ENCODE peak calls at places on chromosomes 7 and 10, in ten cellular contexts. F is sigmoid colon; H is lower lobe of right lung; G is CD8-positive, alpha-beta T cell; K is WERI-Rb-1; N is esophagus muscularis mucosa; V is PC-9; T is pancreas; E is adrenal gland; P is GM23338. Y is an unnamed sample.

GRCh38 chr7:121609208-121609607 is 213.1 kb upstream of the FAM3C start:
- DNase-seq in V (no peak), P (no peak), K (no peak), G (no peak), N (no peak), E (no peak), T (no peak), F (no peak), H (no peak), Y (no peak)

GRCh38 chr10:99365311-99365710 is 36.2 kb downstream of the CNNM1 start:
- DNase-seq in E (no peak), T (no peak), F (no peak), G (no peak), H (no peak), K (no peak), N (no peak), V (no peak), P (no peak), Y (no peak)

GRCh38 chr10:22722770-22723169 is 8.4 kb upstream of the PIP4K2A start:
- DNase-seq in K (no peak), E (no peak), F (no peak), G (no peak), H (no peak), T (no peak), N (no peak), P (no peak), V (no peak), Y (no peak)

GRCh38 chr10:533611-534566 is 155.6 kb downstream of the DIP2C start:
- DNase-seq in V (no peak), T (no peak), N (no peak), E (no peak), P (no peak), H (no peak), F (peak), G (no peak), K (no peak), Y (no peak)

GRCh38 chr10:112603062-112603461 is 156.0 kb downstream of the VTI1A start:
- DNase-seq in P (no peak), K (no peak), G (no peak), H (no peak), E (no peak), F (no peak), N (no peak), T (no peak), V (no peak), Y (no peak)

GRCh38 chr10:93026072-93026471 is 34.5 kb upstream of the CYP26C1 start:
- DNase-seq in E (no peak), V (no peak), H (no peak), F (no peak), G (no peak), K (no peak), T (no peak), N (no peak), P (no peak), Y (no peak)

GRCh38 chr10:59181668-59182067 is 5.2 kb downstream of the PHYHIPL start:
- DNase-seq in T (peak), E (no peak), K (peak), N (no peak), V (no peak), G (no peak), F (no peak), P (peak), H (no peak), Y (no peak)

GRCh38 chr7:27611043-27611442 is 51.6 kb downstream of the HIBADH start:
- DNase-seq in K (no peak), G (no peak), N (no peak), E (no peak), F (no peak), H (no peak), P (no peak), T (no peak), V (peak), Y (no peak)

GRCh38 chr7:70634610-70635068 is 497.3 kb upstream of the GALNT17 start:
- DNase-seq in V (no peak), H (no peak), P (no peak), G (no peak), T (no peak), F (no peak), K (no peak), N (no peak), E (no peak), Y (no peak)

GRCh38 chr7:45217358-45217757 is 59.8 kb downstream of the RAMP3 start:
- DNase-seq in P (no peak), V (no peak), K (peak), E (peak), H (no peak), T (no peak), N (no peak), G (no peak), F (no peak), Y (no peak)

GRCh38 chr10:103680869-103681236 is 174.5 kb downstream of the SH3PXD2A start:
- DNase-seq in V (no peak), E (no peak), H (no peak), F (no peak), K (no peak), T (no peak), G (no peak), N (no peak), P (no peak), Y (no peak)

GRCh38 chr7:149569025-149569725 is 71.6 kb upstream of the ZNF746 start:
- DNase-seq in V (no peak), T (no peak), F (no peak), E (no peak), H (no peak), G (no peak), K (no peak), N (peak), P (peak), Y (no peak)

GRCh38 chr7:3063016-3063753 is 19.5 kb upstream of the CARD11 start:
- DNase-seq in K (no peak), V (no peak), P (no peak), E (no peak), H (no peak), G (peak), T (no peak), F (no peak), N (no peak), Y (no peak)

GRCh38 chr10:7458554-7458953 is 47.7 kb upstream of the SFMBT2 start:
- DNase-seq in T (no peak), G (no peak), V (no peak), P (no peak), E (no peak), F (no peak), H (no peak), K (no peak), N (no peak), Y (no peak)

GRCh38 chr10:46325021-46325420 is 38.2 kb downstream of the ANTXRL start:
- DNase-seq in T (no peak), E (no peak), H (no peak), K (no peak), N (no peak), V (no peak), F (no peak), P (peak), G (no peak), Y (no peak)

GRCh38 chr7:27156508-27156898 is at the start of gene HOXA7:
- DNase-seq in H (no peak), G (no peak), E (peak), V (no peak), N (no peak), K (peak), T (no peak), P (peak), F (peak), Y (no peak)

GRCh38 chr10:60495357-60495756 is 105.7 kb upstream of the ANK3 start:
- DNase-seq in N (no peak), P (no peak), V (no peak), T (no peak), K (no peak), G (no peak), E (no peak), F (no peak), H (no peak), Y (no peak)

GRCh38 chr10:97858001-97858439 is 8.4 kb downstream of the GOLGA7B start:
- DNase-seq in P (no peak), V (peak), E (no peak), N (no peak), F (no peak), H (no peak), K (no peak), T (no peak), G (no peak), Y (no peak)

GRCh38 chr7:28136420-28136819 is 44.2 kb downstream of the JAZF1 start:
- DNase-seq in P (no peak), F (no peak), H (no peak), K (no peak), V (no peak), G (no peak), N (no peak), E (no peak), T (no peak), Y (no peak)

GRCh38 chr7:75639893-75640600 is 98.7 kb downstream of the HIP1 start:
- DNase-seq in F (no peak), N (no peak), P (no peak), H (no peak), E (no peak), K (peak), V (no peak), T (no peak), G (no peak), Y (no peak)

GRCh38 chr7:74272305-74273038 is 16.7 kb upstream of the CLIP2 start:
- DNase-seq in G (no peak), V (peak), K (no peak), T (peak), N (peak), P (peak), F (peak), E (peak), H (peak), Y (peak)

GRCh38 chr10:79324032-79324695 is 23.1 kb upstream of the PPIF start:
- DNase-seq in N (no peak), P (no peak), T (no peak), G (no peak), V (no peak), K (no peak), F (no peak), E (no peak), H (peak), Y (no peak)

GRCh38 chr7:252216-252965 is 37.6 kb upstream of the FOXL3 start:
- DNase-seq in H (no peak), E (no peak), P (no peak), V (no peak), T (no peak), F (no peak), K (no peak), G (no peak), N (no peak), Y (no peak)

GRCh38 chr10:31749981-31750850 is 178.4 kb downstream of the ARHGAP12 start:
- DNase-seq in V (no peak), G (no peak), P (no peak), T (peak), N (no peak), H (no peak), K (peak), E (peak), F (peak), Y (no peak)

GRCh38 chr10:33289776-33290175 is 44.7 kb downstream of the NRP1 start:
- DNase-seq in F (no peak), H (no peak), V (no peak), N (no peak), T (no peak), K (no peak), G (no peak), E (no peak), P (no peak), Y (no peak)

GRCh38 chr10:6514180-6514579 is 65.9 kb downstream of the PRKCQ start:
- DNase-seq in E (no peak), V (no peak), N (peak), T (no peak), K (no peak), G (no peak), F (no peak), H (no peak), P (no peak), Y (no peak)

GRCh38 chr7:15571303-15571878 is 9.6 kb upstream of the AGMO start:
- DNase-seq in K (no peak), V (no peak), E (no peak), T (no peak), H (no peak), G (no peak), P (no peak), F (no peak), N (no peak), Y (no peak)

GRCh38 chr10:6151087-6151977 is 51.4 kb upstream of the PFKFB3 start:
- DNase-seq in P (peak), K (peak), G (no peak), F (peak), E (peak), T (peak), H (peak), V (no peak), N (no peak), Y (no peak)

GRCh38 chr10:96863922-96864543 is 31.9 kb downstream of the LCOR start:
- DNase-seq in E (no peak), V (peak), G (no peak), F (no peak), H (no peak), N (no peak), T (no peak), P (no peak), K (no peak), Y (no peak)

GRCh38 chr10:121454776-121455175 is 143.5 kb downstream of the FGFR2 start:
- DNase-seq in E (no peak), V (no peak), G (no peak), P (no peak), N (no peak), T (no peak), H (no peak), K (no peak), F (no peak), Y (no peak)

GRCh38 chr7:73342645-73343044 is 14.7 kb downstream of the FKBP6 start:
- DNase-seq in V (no peak), E (no peak), T (peak), P (peak), H (no peak), N (no peak), K (no peak), G (no peak), F (no peak), Y (no peak)

GRCh38 chr7:159197066-159197975 is 52.7 kb upstream of the VIPR2 start:
- DNase-seq in H (no peak), N (peak), P (peak), F (no peak), E (no peak), V (no peak), G (peak), K (no peak), T (no peak), Y (no peak)

GRCh38 chr10:133225707-133226191 is 4.3 kb upstream of the UTF1 start:
- DNase-seq in T (no peak), E (no peak), K (no peak), P (no peak), V (no peak), F (no peak), N (no peak), H (no peak), G (no peak), Y (no peak)

GRCh38 chr10:61779276-61779675 is 116.5 kb downstream of the CABCOCO1 start:
- DNase-seq in E (no peak), N (no peak), P (no peak), K (no peak), H (no peak), F (no peak), V (no peak), G (no peak), T (no peak), Y (no peak)

GRCh38 chr10:133019191-133019590 is 68.5 kb upstream of the ADGRA1 start:
- DNase-seq in N (no peak), T (no peak), F (no peak), P (no peak), K (no peak), V (no peak), H (no peak), E (no peak), G (no peak), Y (no peak)

GRCh38 chr10:9016930-9017329 is 962.4 kb downstream of the GATA3 start:
- DNase-seq in F (no peak), N (no peak), V (no peak), H (no peak), P (no peak), K (no peak), G (no peak), E (no peak), T (no peak), Y (no peak)

GRCh38 chr10:50622497-50623298 is 1.1 kb downstream of the SGMS1 start:
- DNase-seq in V (no peak), N (no peak), E (peak), K (peak), G (peak), F (peak), T (peak), P (peak), H (peak), Y (peak)

GRCh38 chr10:122034149-122034756 is 45.3 kb downstream of the TACC2 start:
- DNase-seq in G (no peak), F (no peak), V (peak), N (no peak), T (no peak), P (no peak), K (no peak), H (no peak), E (no peak), Y (no peak)

GRCh38 chr10:57338823-57339558 is 928.7 kb downstream of the IPMK start:
- DNase-seq in E (no peak), V (peak), P (peak), G (no peak), T (no peak), F (no peak), K (no peak), H (no peak), N (no peak), Y (no peak)

DNA sequence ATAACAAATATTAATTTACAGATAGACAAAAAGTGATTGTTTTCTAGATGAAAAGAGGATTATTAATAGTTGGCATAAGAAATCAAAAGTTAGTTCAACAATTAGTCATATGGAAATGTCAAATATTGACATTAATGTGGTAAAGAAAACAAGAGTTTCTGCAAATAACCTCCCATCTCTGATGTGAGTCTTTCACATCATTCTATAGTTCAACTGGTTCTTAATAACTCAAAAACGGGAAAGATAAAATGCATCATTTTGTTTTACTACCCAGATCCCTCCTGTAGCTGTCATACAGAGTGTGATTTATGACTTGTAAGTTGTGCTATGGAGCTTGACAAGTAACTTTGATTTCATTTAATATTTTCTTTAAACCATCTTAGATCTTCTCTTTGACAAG is 594.8 kb downstream of the ZWINT start:
- DNase-seq in P (no peak), G (no peak), E (no peak), T (no peak), N (no peak), V (no peak), F (no peak), K (no peak), H (no peak), Y (no peak)
- H3K4me3 ChIP-seq in P (no peak), G (no peak), E (no peak), T (no peak), N (no peak), V (no peak), F (no peak), K (no peak), H (no peak), Y (no peak)

DNA sequence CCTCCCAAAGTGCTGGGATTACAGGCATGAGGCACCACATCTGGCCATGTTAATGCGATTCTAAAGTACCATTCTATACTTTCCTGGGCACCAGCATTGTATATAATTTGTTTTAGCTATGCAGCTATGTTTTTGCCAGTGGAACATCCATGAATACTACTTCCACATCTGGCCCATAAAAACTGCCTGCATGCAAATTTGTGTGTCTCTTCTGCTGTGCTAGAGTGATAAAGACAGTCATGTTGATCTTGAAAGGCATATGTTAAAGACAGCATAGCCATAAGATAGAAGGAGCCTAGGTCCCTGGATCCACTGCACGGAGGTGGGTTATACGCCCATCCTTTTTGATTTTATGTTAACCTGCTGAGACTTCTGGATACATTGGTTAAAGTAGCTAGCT is 52.3 kb downstream of the HACD1 start:
- DNase-seq in T (no peak), P (no peak), H (no peak), V (no peak), K (no peak), E (no peak), G (no peak), N (no peak), F (no peak), Y (no peak)
- H3K27ac ChIP-seq in T (no peak), P (no peak), H (no peak), V (no peak), K (no peak), E (no peak), G (no peak), N (no peak), F (no peak), Y (no peak)

GRCh38 chr10:15427836-15428414 is 56.8 kb upstream of the FAM171A1 start:
- DNase-seq in K (no peak), T (no peak), N (no peak), H (no peak), E (no peak), V (no peak), F (no peak), P (peak), G (no peak), Y (no peak)
- TF ChIP-seq CTCF in K (no peak), T (no peak), N (peak), H (peak), E (peak), V (peak), F (peak), P (peak), G (peak), Y (peak)

GRCh38 chr10:43229208-43230061 is 37.4 kb downstream of the RASGEF1A start:
- DNase-seq in P (peak), G (peak), T (peak), K (peak), V (no peak), H (peak), E (no peak), F (peak), N (no peak), Y (peak)
- H3K4me3 ChIP-seq in P (peak), G (peak), T (peak), K (peak), V (peak), H (peak), E (peak), F (peak), N (peak), Y (peak)

GRCh38 chr7:68787586-68787985 is 810.7 kb upstream of the AUTS2 start:
- DNase-seq in G (no peak), K (no peak), H (no peak), E (no peak), T (no peak), F (no peak), V (no peak), N (no peak), P (no peak), Y (no peak)
- H3K27ac ChIP-seq in G (no peak), K (no peak), H (no peak), E (no peak), T (no peak), F (no peak), V (no peak), N (no peak), P (no peak), Y (no peak)

GRCh38 chr7:139629392-139630082 is 106.1 kb downstream of the CLEC2L start:
- DNase-seq in G (no peak), E (peak), F (no peak), P (no peak), K (no peak), N (no peak), H (no peak), V (no peak), T (no peak), Y (no peak)
- TF ChIP-seq CTCF in G (no peak), E (no peak), F (no peak), P (no peak), K (no peak), N (no peak), H (no peak), V (no peak), T (no peak), Y (no peak)

DNA sequence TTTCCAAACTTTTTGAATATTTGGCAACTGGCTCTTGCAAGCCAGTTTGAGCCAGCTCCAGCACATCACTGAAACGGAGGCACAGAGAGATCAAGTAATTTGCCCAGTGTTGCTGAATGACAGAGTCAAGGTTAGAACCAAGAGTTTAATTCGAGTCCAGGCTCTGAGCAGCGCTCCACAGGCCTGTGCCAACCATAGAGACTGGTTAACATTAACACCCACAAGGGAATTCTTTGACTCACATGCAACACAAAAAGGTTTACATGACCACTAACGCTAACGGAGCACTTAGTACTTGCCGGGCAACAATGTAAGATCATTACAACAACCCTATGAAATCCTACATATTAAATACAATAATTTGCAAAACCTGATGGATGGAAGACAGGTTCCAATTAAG is 1.5 kb downstream of the RGS10 start:
- DNase-seq in F (peak), N (no peak), T (no peak), V (peak), G (no peak), P (no peak), E (no peak), H (no peak), K (no peak), Y (no peak)
- H3K4me3 ChIP-seq in F (peak), N (peak), T (no peak), V (peak), G (peak), P (peak), E (no peak), H (peak), K (no peak), Y (peak)

GRCh38 chr7:141702047-141702567 is at the start of gene DENND11:
- DNase-seq in E (peak), T (peak), F (no peak), P (peak), N (no peak), G (peak), H (peak), V (peak), K (peak), Y (no peak)
- H3K27ac ChIP-seq in E (peak), T (peak), F (peak), P (peak), N (peak), G (peak), H (peak), V (no peak), K (no peak), Y (peak)

GRCh38 chr10:44306762-44307161 is 78.1 kb downstream of the CXCL12 start:
- DNase-seq in N (peak), P (peak), H (no peak), G (no peak), E (no peak), K (no peak), V (no peak), T (no peak), F (no peak), Y (no peak)
- TF ChIP-seq CTCF in N (no peak), P (peak), H (no peak), G (no peak), E (no peak), K (peak), V (peak), T (no peak), F (no peak), Y (no peak)

Y was measured in coronary artery.